ENCODE peak calls at places on chromosomes 3 and 15, in seven cellular contexts. G, J, E, D, H, T and M are unnamed samples.
A peak's percentile ranks its signal among the peaks of the same experiment; 100 is the strongest.

GRCh38 chr3:186254676-186255665 is 107.1 kb downstream of the DGKG start:
- DNase-seq in D (no peak), T (no peak), H (no peak), E (no peak), G (peak; percentile 65), J (no peak), M (no peak)

GRCh38 chr3:45163481-45163880 is 17.3 kb upstream of the CDCP1 start:
- DNase-seq in T (no peak), H (no peak), E (no peak), G (peak; percentile 46), J (no peak), D (no peak), M (peak; percentile 24)

GRCh38 chr15:48825075-48825474 is 14.2 kb upstream of the CEP152 start:
- DNase-seq in T (no peak), D (no peak), E (no peak), G (no peak), J (no peak), H (no peak), M (no peak)

GRCh38 chr3:21839592-21839991 is 88.6 kb upstream of the ZNF385D start:
- DNase-seq in D (peak; percentile 16), H (no peak), T (peak; percentile 46), G (peak; percentile 0), J (peak; percentile 96), E (no peak), M (peak; percentile 10)

GRCh38 chr3:10707984-10708868 is 107.8 kb upstream of the SLC6A11 start:
- DNase-seq in T (peak; percentile 38), D (no peak), G (no peak), H (no peak), J (peak; percentile 8), E (peak; percentile 22), M (no peak)

GRCh38 chr3:134009345-134010000 is 20.3 kb downstream of the SLCO2A1 start:
- DNase-seq in D (no peak), H (no peak), J (peak; percentile 66), T (no peak), E (no peak), G (no peak), M (no peak)

GRCh38 chr3:165195628-165196576 is at the start of gene SLITRK3:
- DNase-seq in D (peak; percentile 19), G (no peak), T (peak; percentile 60), E (peak; percentile 47), J (no peak), H (no peak), M (no peak)

GRCh38 chr3:87478716-87479115 is 202.3 kb upstream of the POU1F1 start:
- DNase-seq in H (no peak), T (no peak), E (no peak), J (no peak), D (no peak), G (no peak), M (no peak)

GRCh38 chr3:53969086-53969485 is 77.4 kb upstream of the SELENOK start:
- DNase-seq in T (no peak), J (no peak), E (no peak), H (no peak), D (no peak), G (no peak), M (no peak)

GRCh38 chr3:176647988-176648387 is 549.3 kb downstream of the TBL1XR1 start:
- DNase-seq in H (no peak), T (no peak), E (no peak), J (no peak), G (no peak), D (no peak), M (no peak)

DNA sequence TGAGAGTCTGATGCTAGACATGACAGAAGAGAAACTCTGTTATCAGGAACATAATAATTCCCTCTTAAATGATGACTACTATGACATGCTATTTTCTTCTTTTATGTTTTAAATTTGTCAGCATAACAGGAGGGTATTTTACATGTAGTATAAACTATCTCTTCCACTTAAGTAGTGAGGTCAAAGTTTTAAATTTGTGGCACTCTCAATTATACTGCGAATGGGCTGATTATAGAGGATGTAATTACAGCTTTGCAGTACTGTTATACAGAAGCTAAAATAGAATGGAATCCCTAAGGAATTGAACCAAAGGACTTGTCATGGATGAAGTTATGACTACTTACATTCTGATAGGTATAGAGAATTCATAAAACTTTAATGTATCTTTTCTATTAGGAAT is 34.3 kb downstream of the CMSS1 start:
- DNase-seq in G (no peak), D (no peak), T (no peak), E (no peak), H (no peak), J (no peak), M (no peak)
- H3K4me2 ChIP-seq in G (no peak overlapping the region), D (no peak overlapping the region), T (no peak overlapping the region), E (no peak overlapping the region), H (no peak overlapping the region), J (no peak overlapping the region), M (no peak overlapping the region)

DNA sequence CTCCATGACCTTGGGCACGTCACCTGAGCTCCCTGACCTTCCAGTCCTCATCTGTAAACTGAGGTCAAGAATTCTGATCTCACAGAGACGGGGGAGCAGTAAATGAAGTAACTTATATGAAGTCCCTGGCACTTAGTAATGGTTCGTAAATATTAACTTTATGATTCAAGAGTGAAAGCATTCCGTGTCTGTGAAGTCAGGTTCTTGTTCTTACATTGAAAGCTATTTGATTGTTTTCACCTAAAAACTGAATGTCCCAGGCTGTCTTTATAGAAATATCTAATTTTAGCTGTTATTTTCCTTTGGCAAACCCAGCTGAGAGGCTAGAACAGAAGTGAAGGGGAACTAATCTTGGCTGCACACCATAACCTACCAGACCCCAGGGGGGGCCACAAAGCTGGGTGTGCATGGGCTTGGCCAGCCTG is 84.5 kb downstream of the CHSY1 start:
- DNase-seq in E (no peak), D (no peak), H (no peak), G (no peak), T (no peak), J (no peak), M (no peak)
- H3K4me1 ChIP-seq in E (peaks cover 2% of the 10 kb centered on the region), D (peaks cover 10% of the 10 kb centered on the region), H (peaks cover 6% of the 10 kb centered on the region), G (no peaks in the 10 kb centered on the region), T (no peaks in the 10 kb centered on the region), J (peaks cover 30% of the 10 kb centered on the region), M (no peaks in the 10 kb centered on the region)

DNA sequence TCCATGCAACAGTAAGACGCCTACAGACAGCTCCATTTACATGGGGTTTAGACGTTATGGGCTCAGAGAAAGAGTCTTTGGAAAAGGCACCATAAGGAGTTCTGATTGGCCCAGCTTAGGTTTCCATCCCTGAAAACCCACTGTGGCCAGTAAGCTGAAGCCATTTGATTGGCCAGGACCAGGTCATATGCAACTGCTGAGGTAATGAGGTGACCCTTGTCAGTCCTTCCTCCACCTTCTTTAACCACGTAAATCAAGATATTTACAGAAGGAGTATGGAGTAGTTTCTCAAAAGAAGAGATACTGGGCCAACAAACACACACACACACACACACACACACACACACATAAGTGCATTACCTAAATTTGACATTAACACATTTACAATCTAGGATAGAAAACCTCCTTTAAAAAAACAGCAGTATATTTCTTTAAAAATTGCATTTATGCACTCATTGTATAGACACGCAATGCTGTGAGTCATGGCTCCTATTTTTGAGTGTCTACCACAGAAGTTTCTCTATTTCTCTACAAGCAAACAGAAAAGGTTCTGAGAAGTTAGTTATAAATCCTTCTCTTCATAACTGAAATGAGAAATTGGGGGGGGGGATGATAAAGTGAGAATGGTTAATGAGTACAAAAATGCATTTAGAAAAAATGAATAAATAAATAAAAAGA is 16.3 kb upstream of the MB21D2 start:
- DNase-seq in H (no peak), E (no peak), G (no peak), D (no peak), T (no peak), J (peak; percentile 38), M (no peak)
- TF ChIP-seq EZH2phosphoT487 in H (no peak), E (no peak), G (no peak), D (no peak), T (no peak), J (no peak), M (no peak)

GRCh38 chr15:95916568-95916967 is 413.9 kb upstream of the NR2F2 start:
- DNase-seq in E (no peak), H (no peak), D (no peak), T (no peak), G (no peak), J (no peak), M (no peak)

GRCh38 chr15:95912728-95913127 is 417.8 kb upstream of the NR2F2 start:
- DNase-seq in J (no peak), D (no peak), T (no peak), G (no peak), E (no peak), H (no peak), M (no peak)

GRCh38 chr15:95912280-95912625 is 418.2 kb upstream of the NR2F2 start:
- DNase-seq in T (peak; percentile 63), G (no peak), D (no peak), H (no peak), J (no peak), E (peak; percentile 20), M (no peak)

GRCh38 chr15:95910643-95911212 is 419.8 kb upstream of the NR2F2 start:
- DNase-seq in H (no peak), T (peak; percentile 64), J (no peak), E (peak; percentile 53), D (no peak), G (no peak), M (no peak)

DNA sequence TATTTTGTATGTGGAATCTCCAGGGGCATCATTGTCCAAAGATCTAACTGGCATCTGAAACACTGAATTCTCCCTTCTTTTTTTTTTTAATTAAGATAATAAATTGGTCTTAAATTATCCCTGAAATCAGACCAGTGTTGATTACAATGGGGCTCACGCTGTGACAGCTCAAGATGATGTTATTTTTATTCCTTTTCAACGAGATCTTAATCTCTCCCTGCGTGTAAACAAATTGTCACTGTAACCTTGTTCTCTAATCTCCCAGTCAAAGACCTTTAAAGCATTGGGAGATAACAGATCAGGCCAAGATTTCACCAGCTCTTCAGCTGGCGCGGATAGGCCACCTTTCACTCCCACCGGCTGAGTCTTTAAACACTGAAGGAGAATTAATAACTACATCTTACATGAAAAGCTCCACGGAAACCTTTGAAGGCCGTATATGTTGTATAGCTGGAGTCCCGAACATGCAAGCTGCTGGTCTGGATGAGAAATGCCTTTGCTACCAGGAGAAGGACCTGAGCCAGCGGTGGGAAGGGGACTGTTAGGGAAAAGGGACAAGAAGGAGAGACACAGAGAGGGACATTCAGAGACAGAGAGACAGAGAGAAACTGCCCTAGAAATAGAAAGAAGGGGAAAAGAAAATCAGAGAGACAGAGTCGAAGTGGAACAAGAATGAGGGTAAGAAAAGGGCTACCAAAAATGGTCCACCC is 418.8 kb upstream of the NR2F2 start:
- DNase-seq in E (peak; percentile 13), J (no peak), H (no peak), D (no peak), G (no peak), T (no peak), M (no peak)
- H3K4me2 ChIP-seq in E (peak overlapping the region; percentile 58), J (no peak overlapping the region), H (no peak overlapping the region), D (peak overlapping the region; percentile 24), G (no peak overlapping the region), T (peak overlapping the region; percentile 73), M (no peak overlapping the region)

DNA sequence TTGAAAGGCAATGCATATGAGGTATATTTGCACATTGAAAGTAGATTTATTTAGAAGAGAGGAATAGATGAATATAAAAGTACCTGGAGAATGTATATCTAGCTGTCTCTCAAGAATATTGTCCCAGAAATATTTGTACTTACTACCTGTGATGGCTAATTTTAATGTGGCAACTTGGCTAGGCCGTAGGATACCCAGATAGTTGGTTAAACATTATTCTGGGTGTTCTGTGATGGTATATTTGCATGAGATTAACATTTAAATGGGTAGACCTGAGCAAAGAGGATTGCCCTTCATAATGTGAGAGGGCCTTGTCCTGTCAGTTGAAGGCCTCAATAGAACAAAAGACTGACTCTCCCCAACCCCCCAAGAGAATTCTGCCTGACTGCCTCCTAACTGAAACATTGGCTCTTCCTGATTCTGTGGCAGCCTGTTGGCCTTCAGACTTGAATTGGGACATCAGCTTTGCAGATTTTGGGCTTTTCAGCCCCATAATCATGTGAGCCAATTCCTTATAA is 69.4 kb upstream of the FILIP1L start:
- DNase-seq in D (no peak), T (peak; percentile 30), G (no peak), E (no peak), J (no peak), H (no peak), M (no peak)
- H3K4me1 ChIP-seq in D (no peaks in the 10 kb centered on the region), T (no peaks in the 10 kb centered on the region), G (no peaks in the 10 kb centered on the region), E (no peaks in the 10 kb centered on the region), J (peaks cover 12% of the 10 kb centered on the region), H (no peaks in the 10 kb centered on the region), M (no peaks in the 10 kb centered on the region)